ENCODE peak calls at places on chromosomes 16 and 17, in five cellular contexts. M is heart right ventricle, L is fibroblast of lung, T is sigmoid colon, W is mucosa of descending colon. Z is an unnamed sample. For H3K4me1, the result is how much of the 10 kb centered on the place peaks cover.

GRCh38 chr17:32281011-32281451 is 15.4 kb downstream of the RHBDL3 start:
- DNase-seq in M (peak), L (no peak), T (no peak), W (no peak), Z (peak)

GRCh38 chr17:32746698-32747097 is 130.2 kb downstream of the MYO1D start:
- DNase-seq in M (no peak), L (peak), T (no peak), W (no peak), Z (no peak)

GRCh38 chr16:74448990-74449389 is 27.7 kb upstream of the CLEC18B start:
- DNase-seq in M (peak), L (peak), T (peak), W (peak), Z (no peak)

GRCh38 chr17:7034955-7035590 is 742 bp upstream of the SLC16A13 start:
- DNase-seq in M (peak), L (no peak), T (no peak), W (no peak), Z (no peak)

GRCh38 chr17:66507103-66507923 is 204.9 kb downstream of the PRKCA start:
- DNase-seq in M (no peak), L (peak), T (peak), W (no peak), Z (no peak)

GRCh38 chr16:84027607-84028006 is 15.0 kb downstream of the SLC38A8 start:
- DNase-seq in M (no peak), L (no peak), T (no peak), W (no peak), Z (no peak)

GRCh38 chr16:58418601-58419000 is 26.3 kb downstream of the GINS3 start:
- DNase-seq in M (peak), L (peak), T (no peak), W (no peak), Z (no peak)

GRCh38 chr16:74224828-74225227 is 71.8 kb upstream of the PSMD7 start:
- DNase-seq in M (no peak), L (peak), T (no peak), W (no peak), Z (no peak)

GRCh38 chr16:60318486-60318885 is 1584.4 kb upstream of the GOT2 start:
- DNase-seq in M (no peak), L (no peak), T (no peak), W (no peak), Z (no peak)

GRCh38 chr16:3113765-3114479 is 1.5 kb downstream of the ZNF205 start:
- DNase-seq in M (no peak), L (peak), T (no peak), W (no peak), Z (no peak)

GRCh38 chr16:46972429-46972970 is 974 bp downstream of the DNAJA2 start:
- DNase-seq in M (no peak), L (peak), T (no peak), W (no peak), Z (no peak)

DNA sequence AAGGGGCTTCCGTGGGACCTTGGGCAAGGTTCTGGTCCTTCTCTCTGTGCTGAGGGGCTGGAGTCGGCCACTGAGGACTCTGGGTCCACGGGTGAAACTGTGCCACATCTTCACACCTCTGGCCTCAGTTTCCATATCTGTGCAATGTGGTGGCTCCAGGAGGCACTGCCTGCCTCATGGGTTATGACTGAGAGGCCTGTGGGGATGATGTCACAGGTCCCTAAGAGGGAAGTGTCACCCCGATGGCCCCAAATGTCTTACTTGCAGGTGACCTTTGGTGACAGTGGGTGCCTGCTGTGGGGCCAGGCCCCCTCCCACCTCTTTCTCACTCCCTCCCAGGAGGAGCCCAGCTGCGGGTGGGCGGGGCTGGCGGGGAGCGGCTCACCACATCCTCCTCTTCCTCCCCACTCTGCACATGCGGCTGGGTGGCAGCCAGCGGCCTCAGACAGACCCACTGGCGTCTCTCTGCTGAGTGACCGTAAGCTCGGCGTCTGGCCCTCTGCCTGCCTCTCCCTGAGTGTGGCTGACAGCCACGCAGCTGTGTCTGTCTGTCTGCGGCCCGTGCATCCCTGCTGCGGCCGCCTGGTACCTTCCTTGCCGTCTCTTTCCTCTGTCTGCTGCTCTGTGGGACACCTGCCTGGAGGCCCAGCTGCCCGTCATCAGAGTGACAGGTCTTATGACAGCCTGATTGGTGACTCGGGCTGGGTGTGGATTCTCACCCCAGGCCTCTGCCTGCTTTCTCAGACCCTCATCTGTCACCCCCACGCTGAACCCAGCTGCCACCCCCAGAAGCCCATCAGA is at the start of gene IL21R:
- DNase-seq in M (peak), L (peak), T (peak), W (peak), Z (no peak)
- H3K4me3 ChIP-seq in M (peak), L (no peak), T (no peak), W (no peak), Z (no peak)

DNA sequence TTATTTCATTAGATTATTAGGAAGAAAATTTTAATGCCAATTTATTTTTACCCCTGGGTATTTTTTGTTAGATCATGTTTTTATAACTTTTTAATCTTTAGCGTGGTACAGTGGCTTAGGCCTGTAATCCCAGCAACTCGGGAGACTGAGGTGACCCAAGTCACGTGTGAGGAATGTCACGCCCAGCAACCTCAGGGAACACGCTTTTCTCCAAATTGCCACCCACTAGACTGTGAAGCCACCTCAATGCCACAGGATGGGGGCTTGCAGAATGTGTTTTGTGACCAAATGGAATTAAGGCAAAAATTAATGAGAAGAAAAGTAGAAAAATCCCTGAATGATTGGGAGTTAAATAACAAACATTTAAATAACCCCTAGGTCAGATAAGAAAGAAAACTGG is 141.8 kb downstream of the LAT start:
- DNase-seq in M (no peak), L (no peak), T (no peak), W (no peak), Z (no peak)
- H3K4me1 ChIP-seq in M (under half), L (under half), T (under half), W (under half), Z (under half)

DNA sequence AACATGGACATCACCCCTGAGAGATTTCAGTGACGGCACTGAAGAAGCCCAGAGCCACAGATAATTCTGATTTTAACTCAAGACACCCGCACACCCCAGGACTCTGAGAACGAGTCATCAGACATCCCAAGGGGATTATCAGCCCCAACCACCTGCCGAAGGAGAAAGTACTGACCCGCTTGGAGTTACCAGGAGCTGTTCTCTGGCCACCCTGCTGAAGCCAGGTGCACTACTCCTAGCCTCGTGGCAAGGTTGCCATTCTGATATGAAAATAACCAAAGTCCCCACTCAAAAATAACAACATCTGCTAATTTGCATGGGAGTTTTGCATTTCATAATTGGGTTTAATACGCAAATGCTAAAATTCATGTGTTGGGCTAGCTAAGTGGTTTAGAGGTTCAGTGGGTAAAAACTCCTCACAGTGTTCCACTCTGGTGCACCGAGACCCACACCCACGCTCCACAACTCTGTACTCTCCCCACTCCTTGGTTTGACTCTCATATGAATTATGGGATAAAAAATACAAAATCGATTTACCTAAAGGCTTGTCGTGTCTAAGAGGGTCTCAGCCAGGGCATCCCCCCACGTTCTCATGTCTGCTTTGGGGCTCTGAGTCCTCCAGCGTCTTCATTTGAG is 143.0 kb upstream of the NOL11 start:
- DNase-seq in M (no peak), L (no peak), T (peak), W (no peak), Z (no peak)
- TF ChIP-seq CTCF in M (no peak), L (no peak), T (no peak), W (no peak), Z (no peak)

DNA sequence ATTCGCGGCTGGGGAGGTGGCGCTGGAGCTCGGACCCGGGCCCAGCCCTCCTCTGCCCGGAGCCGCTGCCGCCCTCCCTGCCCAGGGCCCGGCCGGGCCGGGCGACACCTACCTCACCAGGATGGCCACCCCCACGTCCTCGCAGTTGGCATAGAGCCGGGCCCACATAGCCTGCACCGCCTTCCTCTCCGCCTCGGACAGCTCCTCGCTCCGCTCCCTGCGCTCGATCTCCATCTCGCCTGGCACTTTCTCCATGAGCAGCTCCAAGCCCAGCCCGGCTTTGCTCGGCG is 276 bp downstream of the CYGB start:
- DNase-seq in M (no peak), L (peak), T (no peak), W (no peak), Z (no peak)
- H3K4me3 ChIP-seq in M (peak), L (peak), T (peak), W (no peak), Z (no peak)

GRCh38 chr16:82050909-82051357 is 15.9 kb downstream of the HSD17B2 start:
- DNase-seq in M (no peak), L (no peak), T (no peak), W (no peak), Z (no peak)

GRCh38 chr16:82050506-82050905 is 15.5 kb downstream of the HSD17B2 start:
- DNase-seq in M (no peak), L (no peak), T (no peak), W (no peak), Z (no peak)

GRCh38 chr16:82047787-82048186 is 12.7 kb downstream of the HSD17B2 start:
- DNase-seq in M (no peak), L (no peak), T (no peak), W (no peak), Z (no peak)

GRCh38 chr16:82047374-82047773 is 12.3 kb downstream of the HSD17B2 start:
- DNase-seq in M (no peak), L (no peak), T (no peak), W (no peak), Z (no peak)

DNA sequence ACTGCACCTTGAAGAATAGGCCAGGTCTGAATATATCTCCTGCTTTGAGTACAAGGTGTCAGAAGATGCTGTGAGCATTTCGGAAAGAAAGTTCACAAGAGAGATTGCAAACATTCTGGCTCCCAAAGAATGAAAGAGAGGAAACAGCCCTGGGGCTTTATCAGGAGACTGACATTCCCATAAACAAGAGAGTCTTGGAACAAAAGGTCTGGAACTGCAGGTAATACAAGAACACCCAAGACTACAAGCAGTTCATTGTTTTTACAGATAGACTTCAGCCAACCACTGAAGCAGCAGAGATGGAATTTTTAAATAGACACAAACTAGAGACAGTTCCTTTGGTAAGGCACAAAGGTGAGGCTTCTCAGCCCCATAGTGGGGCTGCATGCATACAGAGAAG is 14.4 kb downstream of the HSD17B2 start:
- DNase-seq in M (no peak), L (no peak), T (no peak), W (no peak), Z (no peak)
- H3K4me1 ChIP-seq in M (under half), L (under half), T (under half), W (under half), Z (under half)

GRCh38 chr17:48002920-48003685 is 32.2 kb downstream of the CDK5RAP3 start:
- DNase-seq in M (no peak), L (peak), T (no peak), W (no peak), Z (no peak)
- TF ChIP-seq CTCF in M (no peak), L (no peak), T (no peak), W (no peak), Z (no peak)